ENCODE peak calls at places on chromosome 18, in six cellular contexts. W is H1, P is GM12892, A is GM12878, I is K562, N is HepG2. G is an unnamed sample.

GRCh38 chr18:8866679-8867078 is 161.3 kb downstream of the MTCL1 start:
- DNase-seq in W (no peak), P (no peak), A (no peak), I (no peak), N (no peak), G (no peak)

GRCh38 chr18:34643982-34644381 is 66.1 kb upstream of the DTNA start:
- DNase-seq in W (no peak), P (no peak), A (no peak), I (no peak), N (no peak), G (no peak)

GRCh38 chr18:48902856-48903601 is 47.7 kb downstream of the SMAD7 start:
- DNase-seq in W (no peak), P (no peak), A (no peak), I (no peak), N (peak; percentile 67), G (no peak)

GRCh38 chr18:79283341-79283879 is 112.3 kb upstream of the NFATC1 start:
- DNase-seq in W (no peak), P (no peak), A (no peak), I (no peak), N (no peak), G (no peak)

GRCh38 chr18:58937913-58938312 is 73.2 kb downstream of the ZNF532 start:
- DNase-seq in W (no peak), P (no peak), A (no peak), I (no peak), N (no peak), G (no peak)

GRCh38 chr18:23950644-23951043 is 63.9 kb upstream of the TTC39C start:
- DNase-seq in W (no peak), P (no peak), A (no peak), I (no peak), N (no peak), G (no peak)

GRCh38 chr18:13418013-13418710 is 199.6 kb downstream of the LDLRAD4 start:
- DNase-seq in W (no peak), P (no peak), A (no peak), I (no peak), N (peak; percentile 84), G (no peak)

GRCh38 chr18:34838669-34839068 is 128.6 kb downstream of the DTNA start:
- DNase-seq in W (no peak), P (no peak), A (no peak), I (no peak), N (no peak), G (no peak)

GRCh38 chr18:54284967-54285785 is 15.9 kb downstream of the POLI start:
- DNase-seq in W (no peak), P (peak; percentile 19), A (peak; percentile 97), I (peak; percentile 14), N (no peak), G (peak; percentile 27)

GRCh38 chr18:76977681-76978234 is 154.8 kb downstream of the MBP start:
- DNase-seq in W (peak; percentile 32), P (no peak), A (no peak), I (no peak), N (no peak), G (no peak)

GRCh38 chr18:76979906-76980305 is 152.7 kb downstream of the MBP start:
- DNase-seq in W (no peak), P (no peak), A (no peak), I (no peak), N (no peak), G (no peak)

GRCh38 chr18:76979111-76979751 is 153.4 kb downstream of the MBP start:
- DNase-seq in W (peak; percentile 36), P (no peak), A (no peak), I (no peak), N (no peak), G (no peak)

GRCh38 chr18:76977108-76977621 is 154.8 kb downstream of the ZNF236 start:
- DNase-seq in W (peak; percentile 24), P (no peak), A (no peak), I (no peak), N (no peak), G (no peak)

GRCh38 chr18:76978616-76979015 is 154.0 kb downstream of the MBP start:
- DNase-seq in W (peak; percentile 30), P (no peak), A (no peak), I (no peak), N (no peak), G (no peak)
- TF ChIP-seq POLR2A in W (no peak), P (no peak), A (no peak), I (no peak), N (no peak), G (no peak)

GRCh38 chr18:43279015-43279758 is 1.9 kb upstream of the SYT4 start:
- DNase-seq in W (no peak), P (no peak), A (no peak), I (no peak), N (peak; percentile 31), G (no peak)

GRCh38 chr18:43274526-43274925 is 2.8 kb downstream of the SYT4 start:
- DNase-seq in W (no peak), P (no peak), A (no peak), I (no peak), N (no peak), G (no peak)

GRCh38 chr18:43276471-43276870 is 819 bp downstream of the SYT4 start:
- DNase-seq in W (no peak), P (no peak), A (no peak), I (no peak), N (no peak), G (no peak)

GRCh38 chr18:43278401-43278800 is 1.1 kb upstream of the SYT4 start:
- DNase-seq in W (no peak), P (no peak), A (no peak), I (no peak), N (no peak), G (no peak)

GRCh38 chr18:43277164-43277600 is at the start of gene SYT4:
- DNase-seq in W (peak; percentile 80), P (no peak), A (no peak), I (peak; percentile 0), N (peak; percentile 8), G (no peak)
- TF ChIP-seq POLR2AphosphoS5 in W (no peak), P (no peak), A (no peak), I (no peak), N (no peak), G (no peak)

GRCh38 chr18:66727991-66728390 is 124.1 kb upstream of the CDH19 start:
- DNase-seq in W (no peak), P (no peak), A (no peak), I (no peak), N (no peak), G (no peak)
- TF ChIP-seq TAF1 in W (no peak), P (no peak), A (no peak), I (no peak), N (no peak), G (no peak)

GRCh38 chr18:3596324-3597158 is 146.6 kb downstream of the TGIF1 start:
- DNase-seq in W (no peak), P (peak; percentile 42), A (no peak), I (peak; percentile 98), N (peak; percentile 88), G (no peak)
- TF ChIP-seq POLR2A in W (no peak), P (no peak), A (peak; percentile 54), I (no peak), N (peak; percentile 53), G (peak; percentile 51)

GRCh38 chr18:22470141-22470510 is 52.4 kb upstream of the CTAGE1 start:
- DNase-seq in W (no peak), P (no peak), A (no peak), I (no peak), N (no peak), G (no peak)

GRCh38 chr18:22468554-22468891 is 50.8 kb upstream of the CTAGE1 start:
- DNase-seq in W (no peak), P (no peak), A (no peak), I (no peak), N (no peak), G (no peak)

GRCh38 chr18:22471546-22472131 is 53.9 kb upstream of the CTAGE1 start:
- DNase-seq in W (no peak), P (no peak), A (no peak), I (peak; percentile 43), N (no peak), G (no peak)

GRCh38 chr18:22469061-22469689 is 51.5 kb upstream of the CTAGE1 start:
- DNase-seq in W (no peak), P (no peak), A (no peak), I (no peak), N (no peak), G (no peak)

GRCh38 chr18:22470511-22471181 is 52.9 kb upstream of the CTAGE1 start:
- DNase-seq in W (no peak), P (no peak), A (no peak), I (no peak), N (no peak), G (no peak)
- TF ChIP-seq POLR2AphosphoS5 in W (no peak), P (no peak), A (no peak), I (no peak), N (no peak), G (no peak)

GRCh38 chr18:47261902-47262301 is 10.4 kb upstream of the SKOR2 start:
- DNase-seq in W (peak; percentile 55), P (no peak), A (no peak), I (no peak), N (no peak), G (no peak)

GRCh38 chr18:47260138-47260923 is 8.9 kb upstream of the SKOR2 start:
- DNase-seq in W (peak; percentile 95), P (no peak), A (no peak), I (peak; percentile 23), N (peak; percentile 5), G (no peak)

GRCh38 chr18:47262397-47263196 is 11.1 kb upstream of the SKOR2 start:
- DNase-seq in W (peak; percentile 56), P (no peak), A (no peak), I (no peak), N (no peak), G (no peak)

GRCh38 chr18:47263197-47263827 is 11.9 kb upstream of the SKOR2 start:
- DNase-seq in W (peak; percentile 86), P (no peak), A (no peak), I (peak; percentile 12), N (no peak), G (no peak)

GRCh38 chr18:47260924-47261701 is 9.7 kb upstream of the SKOR2 start:
- DNase-seq in W (peak; percentile 88), P (no peak), A (no peak), I (no peak), N (no peak), G (no peak)
- TF ChIP-seq TAF1 in W (no peak), P (no peak), A (no peak), I (no peak), N (no peak), G (no peak)

GRCh38 chr18:26745288-26745975 is 120.1 kb downstream of the AQP4 start:
- DNase-seq in W (no peak), P (no peak), A (no peak), I (no peak), N (no peak), G (no peak)
- TF ChIP-seq POLR2A in W (no peak), P (no peak), A (no peak), I (no peak), N (no peak), G (no peak)

GRCh38 chr18:55510809-55511208 is 77.2 kb downstream of the TCF4 start:
- DNase-seq in W (no peak), P (no peak), A (no peak), I (no peak), N (no peak), G (no peak)
- TF ChIP-seq POLR2AphosphoS5 in W (no peak), P (no peak), A (no peak), I (no peak), N (no peak), G (no peak)

G was measured in GM12891.